ENCODE peak calls at places on chromosomes 16 and 17, in five cellular contexts. P, O, F, N and E are unnamed samples.

GRCh38 chr17:29560306-29560705 is 6.5 kb downstream of the ABHD15 start:
- DNase-seq in P (peak; percentile 13), O (no peak), F (no peak), N (no peak), E (no peak)

GRCh38 chr17:77696720-77697460 is 261.6 kb upstream of the TNRC6C start:
- DNase-seq in P (no peak), O (peak; percentile 22), F (no peak), N (no peak), E (no peak)

GRCh38 chr17:36675250-36675649 is 73.9 kb downstream of the MRM1 start:
- DNase-seq in P (no peak), O (no peak), F (no peak), N (no peak), E (no peak)

GRCh38 chr16:88634141-88634993 is 4.0 kb upstream of the IL17C start:
- DNase-seq in P (peak; percentile 54), O (peak; percentile 75), F (no peak), N (peak; percentile 83), E (peak; percentile 57)

GRCh38 chr17:65920996-65921395 is 270.9 kb downstream of the CEP112 start:
- DNase-seq in P (no peak), O (peak; percentile 12), F (no peak), N (no peak), E (no peak)

GRCh38 chr17:64025732-64026294 is 5.4 kb upstream of the ICAM2 start:
- DNase-seq in P (peak; percentile 83), O (peak; percentile 88), F (peak; percentile 64), N (peak; percentile 90), E (peak; percentile 81)

GRCh38 chr16:67158637-67159600 is 790 bp downstream of the TRADD start:
- DNase-seq in P (no peak), O (peak; percentile 56), F (no peak), N (peak; percentile 70), E (no peak)

GRCh38 chr16:77551352-77551751 is 116.5 kb upstream of the ADAMTS18 start:
- DNase-seq in P (no peak), O (no peak), F (no peak), N (no peak), E (no peak)

GRCh38 chr16:84514874-84515835 is 10.7 kb upstream of the MEAK7 start:
- DNase-seq in P (peak; percentile 62), O (peak; percentile 45), F (peak; percentile 68), N (peak; percentile 50), E (no peak)

GRCh38 chr16:67482260-67482924 is 955 bp downstream of the AGRP start:
- DNase-seq in P (no peak), O (no peak), F (no peak), N (no peak), E (no peak)

GRCh38 chr17:63996430-63997182 is 1.5 kb upstream of the PRR29 start:
- DNase-seq in P (no peak), O (no peak), F (no peak), N (peak; percentile 0), E (no peak)

GRCh38 chr16:85477801-85478363 is 135.2 kb upstream of the GSE1 start:
- DNase-seq in P (no peak), O (no peak), F (no peak), N (no peak), E (no peak)

GRCh38 chr17:79008666-79009387 is 737 bp downstream of the CANT1 start:
- DNase-seq in P (no peak), O (peak; percentile 4), F (no peak), N (no peak), E (no peak)

GRCh38 chr16:15952265-15952711 is 2.9 kb downstream of the ABCC1 start:
- DNase-seq in P (no peak), O (no peak), F (no peak), N (no peak), E (no peak)

GRCh38 chr17:41496803-41497484 is 7.2 kb upstream of the KRT36 start:
- DNase-seq in P (peak; percentile 90), O (peak; percentile 79), F (peak; percentile 76), N (peak; percentile 76), E (peak; percentile 61)

GRCh38 chr16:84907575-84907974 is 87.8 kb downstream of the CRISPLD2 start:
- DNase-seq in P (no peak), O (no peak), F (peak; percentile 68), N (no peak), E (no peak)

GRCh38 chr16:19830902-19831555 is 53.6 kb downstream of the GPRC5B start:
- DNase-seq in P (no peak), O (no peak), F (no peak), N (no peak), E (no peak)

GRCh38 chr17:57295526-57296023 is 39.3 kb downstream of the MSI2 start:
- DNase-seq in P (no peak), O (no peak), F (no peak), N (no peak), E (no peak)

GRCh38 chr17:79923974-79924638 is 84.9 kb upstream of the CBX4 start:
- DNase-seq in P (no peak), O (peak; percentile 71), F (no peak), N (peak; percentile 90), E (no peak)

GRCh38 chr17:44087319-44087718 is 16.8 kb downstream of the G6PC3 start:
- DNase-seq in P (no peak), O (no peak), F (no peak), N (no peak), E (no peak)

GRCh38 chr17:20191066-20191465 is 181.9 kb downstream of the SPECC1 start:
- DNase-seq in P (no peak), O (no peak), F (no peak), N (no peak), E (no peak)

GRCh38 chr17:29682987-29683386 is 60.3 kb upstream of the CORO6 start:
- DNase-seq in P (no peak), O (no peak), F (no peak), N (peak; percentile 72), E (no peak)

GRCh38 chr17:48761114-48761513 is 32.6 kb upstream of the HOXB13 start:
- DNase-seq in P (no peak), O (no peak), F (no peak), N (no peak), E (no peak)

GRCh38 chr17:83189673-83190385 is 110.4 kb downstream of the METRNL start:
- DNase-seq in P (peak; percentile 76), O (peak; percentile 58), F (peak; percentile 18), N (no peak), E (peak; percentile 41)

GRCh38 chr16:1691956-1692355 is 13.9 kb downstream of the JPT2 start:
- DNase-seq in P (no peak), O (no peak), F (no peak), N (no peak), E (no peak)

GRCh38 chr17:57988301-57989010 is 402 bp upstream of the VEZF1 start:
- DNase-seq in P (peak; percentile 71), O (peak; percentile 86), F (peak; percentile 56), N (no peak), E (peak; percentile 77)

GRCh38 chr17:57756941-57757340 is 11.8 kb upstream of the CCDC182 start:
- DNase-seq in P (no peak), O (no peak), F (no peak), N (peak; percentile 32), E (no peak)

GRCh38 chr17:43784628-43785101 is 4.4 kb downstream of the CFAP97D1 start:
- DNase-seq in P (no peak), O (no peak), F (no peak), N (no peak), E (no peak)

GRCh38 chr17:32110596-32110995 is 31.7 kb upstream of the RHOT1 start:
- DNase-seq in P (no peak), O (no peak), F (no peak), N (no peak), E (no peak)

GRCh38 chr17:32116937-32117336 is 25.4 kb upstream of the RHOT1 start:
- DNase-seq in P (no peak), O (no peak), F (no peak), N (no peak), E (no peak)

GRCh38 chr17:32112416-32112815 is 29.9 kb upstream of the RHOT1 start:
- DNase-seq in P (no peak), O (no peak), F (no peak), N (no peak), E (no peak)

GRCh38 chr17:32114536-32114935 is 27.8 kb upstream of the RHOT1 start:
- DNase-seq in P (no peak), O (no peak), F (no peak), N (no peak), E (no peak)

DNA sequence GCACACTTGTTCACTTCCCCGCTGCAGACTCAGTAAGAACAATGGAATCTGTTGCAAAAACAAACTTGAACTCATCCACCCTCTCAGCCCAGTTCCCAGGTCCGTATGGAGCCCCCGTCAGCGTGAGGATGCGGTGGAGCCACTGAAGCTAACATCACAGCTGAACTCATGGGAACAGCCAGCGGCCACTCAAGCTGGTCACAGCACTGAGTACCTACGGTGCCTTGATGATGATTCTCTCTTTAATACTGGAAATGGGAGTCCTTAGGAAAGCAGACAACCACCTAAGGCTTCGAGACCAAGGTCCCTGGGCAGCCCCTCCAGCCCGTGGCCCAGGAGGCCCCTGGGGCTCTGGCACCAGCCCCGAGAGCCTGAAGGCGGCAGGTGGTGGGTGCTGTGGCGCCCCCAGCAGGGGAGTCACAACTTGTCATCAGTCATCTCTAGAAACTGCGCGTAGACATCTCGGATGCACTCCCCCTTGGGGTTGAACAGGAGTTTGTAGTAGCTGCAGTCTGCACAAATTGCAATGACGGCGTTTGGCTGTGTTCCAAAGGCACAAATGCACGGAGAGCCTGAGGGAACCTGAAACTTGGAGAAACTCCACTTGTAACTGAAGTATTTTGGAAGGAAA is 31.0 kb upstream of the RHOT1 start:
- DNase-seq in P (peak; percentile 36), O (peak; percentile 72), F (no peak), N (peak; percentile 60), E (peak; percentile 43)
- H3K4me3 ChIP-seq in P (no peak overlapping the region), O (no peak overlapping the region), F (no peak overlapping the region), N (no peak overlapping the region), E (no peak overlapping the region)

DNA sequence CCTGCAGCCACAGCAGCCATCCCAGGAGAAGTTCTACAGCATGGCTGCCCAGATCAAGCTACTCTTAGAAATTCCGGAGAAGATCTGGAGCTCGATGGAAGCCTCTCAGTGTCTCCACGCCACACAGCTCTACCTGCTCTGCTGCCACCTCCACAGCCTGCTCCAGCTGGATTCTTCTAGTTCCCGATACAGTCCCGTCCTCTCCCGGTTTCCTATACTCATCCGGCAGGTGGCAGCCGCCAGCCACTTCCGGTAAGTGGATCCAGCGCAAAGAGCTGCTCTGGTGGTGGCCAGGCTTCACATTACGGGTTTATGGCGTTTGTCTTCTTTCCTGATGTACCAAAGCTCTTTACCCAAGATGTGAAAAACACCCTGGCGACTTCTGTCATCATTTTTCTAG is 3.6 kb downstream of the COG1 start:
- DNase-seq in P (no peak), O (peak; percentile 57), F (no peak), N (peak; percentile 68), E (no peak)
- TF ChIP-seq CTCF in P (no peak), O (peak; percentile 35), F (no peak), N (peak; percentile 50), E (peak; percentile 55)

DNA sequence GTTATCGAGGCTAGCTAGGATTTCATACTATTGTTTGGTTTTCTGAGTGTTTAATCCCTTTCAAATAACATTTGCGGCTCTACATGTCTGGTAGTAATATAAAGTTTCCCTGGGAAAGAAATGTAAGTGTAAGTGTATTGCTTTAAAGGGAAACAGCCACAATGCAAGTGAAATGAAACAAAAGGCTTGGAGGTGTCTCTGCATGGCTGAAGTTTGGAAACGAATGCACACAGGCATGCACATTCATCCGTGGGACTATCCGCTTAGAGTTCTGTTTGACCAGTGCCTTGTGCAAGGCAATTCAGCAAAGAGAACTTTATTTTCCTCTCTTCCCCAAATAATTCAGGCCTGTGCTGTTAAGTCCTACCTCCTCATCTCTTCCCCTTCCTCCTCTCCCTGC is 56.1 kb upstream of the MRTFB start:
- DNase-seq in P (no peak), O (no peak), F (no peak), N (no peak), E (no peak)
- H3K4me3 ChIP-seq in P (peak overlapping the region; percentile 5), O (no peak overlapping the region), F (peak overlapping the region; percentile 21), N (no peak overlapping the region), E (peak overlapping the region; percentile 25)

GRCh38 chr16:81774348-81774747 is 4.7 kb upstream of the PLCG2 start:
- DNase-seq in P (no peak), O (no peak), F (no peak), N (no peak), E (peak; percentile 72)
- TF ChIP-seq CTCF in P (no peak), O (no peak), F (no peak), N (no peak), E (no peak)